ENCODE peak calls at places on chromosomes 2 and 18, in nine cellular contexts. U, H, G, L, K, D, A, Y and Q are unnamed samples.

GRCh38 chr2:84314901-84315330 is 144.2 kb downstream of the SUCLG1 start:
- DNase-seq in K (peak), H (peak), L (peak), Y (peak), D (no peak), U (peak), A (peak), G (peak), Q (peak)

GRCh38 chr2:66561645-66562336 is 126.9 kb downstream of the MEIS1 start:
- DNase-seq in G (no peak), A (peak), L (no peak), D (no peak), U (no peak), Y (no peak), K (no peak), H (no peak), Q (no peak)

GRCh38 chr2:26652361-26653041 is 11.3 kb upstream of the CIB4 start:
- DNase-seq in U (no peak), H (no peak), G (no peak), A (no peak), L (peak), D (peak), K (no peak), Y (no peak), Q (no peak)

GRCh38 chr2:72841462-72842125 is 15.8 kb upstream of the EXOC6B start:
- DNase-seq in U (no peak), Y (no peak), L (no peak), D (no peak), K (no peak), A (no peak), H (no peak), G (no peak), Q (no peak)

GRCh38 chr2:45055261-45055660 is 46.0 kb upstream of the SIX2 start:
- DNase-seq in L (no peak), H (no peak), K (no peak), G (no peak), Y (no peak), A (no peak), D (no peak), U (no peak), Q (no peak)

GRCh38 chr2:146997945-146998344 is 846.9 kb upstream of the ACVR2A start:
- DNase-seq in L (no peak), D (no peak), H (no peak), G (no peak), Y (no peak), K (no peak), A (no peak), U (no peak), Q (no peak)

GRCh38 chr2:237588044-237588696 is 2.4 kb downstream of the RAB17 start:
- DNase-seq in U (no peak), D (no peak), Y (peak), A (no peak), G (no peak), L (no peak), H (no peak), K (no peak), Q (no peak)

GRCh38 chr18:8706981-8707940 is 1.9 kb downstream of the MTCL1 start:
- DNase-seq in G (peak), H (no peak), K (peak), U (no peak), D (peak), A (peak), Y (peak), L (peak), Q (no peak)

GRCh38 chr18:3002766-3003165 is 10.2 kb downstream of the LPIN2 start:
- DNase-seq in A (no peak), K (no peak), H (no peak), Y (no peak), U (no peak), L (no peak), G (no peak), D (no peak), Q (no peak)

GRCh38 chr2:53513167-53513666 is 254.4 kb upstream of the CHAC2 start:
- DNase-seq in K (no peak), L (no peak), A (no peak), G (no peak), U (no peak), H (no peak), D (no peak), Y (no peak), Q (no peak)

GRCh38 chr2:17878222-17879136 is at the start of gene KCNS3:
- DNase-seq in D (no peak), K (peak), G (peak), A (peak), Y (peak), U (peak), H (no peak), L (peak), Q (no peak)

GRCh38 chr2:183718246-183718645 is 594.0 kb downstream of the NUP35 start:
- DNase-seq in D (no peak), U (no peak), K (no peak), H (no peak), A (no peak), G (no peak), L (no peak), Y (no peak), Q (no peak)

GRCh38 chr2:26653207-26654060 is 12.3 kb upstream of the CIB4 start:
- DNase-seq in H (no peak), K (no peak), D (no peak), L (no peak), G (no peak), Y (no peak), A (no peak), U (no peak), Q (no peak)

GRCh38 chr2:230234845-230235244 is 9.3 kb downstream of the SP140 start:
- DNase-seq in G (no peak), U (no peak), D (no peak), L (peak), Y (no peak), H (peak), A (no peak), K (peak), Q (no peak)

GRCh38 chr2:226725096-226725495 is 74.5 kb downstream of the IRS1 start:
- DNase-seq in D (no peak), K (no peak), H (no peak), L (peak), A (no peak), G (no peak), Y (no peak), U (no peak), Q (no peak)

GRCh38 chr18:24071029-24071428 is 56.5 kb downstream of the TTC39C start:
- DNase-seq in A (no peak), U (no peak), L (no peak), G (no peak), H (no peak), D (no peak), K (no peak), Y (no peak), Q (no peak)

GRCh38 chr18:27449104-27449503 is 264.0 kb upstream of the CHST9 start:
- DNase-seq in K (no peak), A (no peak), U (no peak), G (no peak), L (no peak), H (no peak), Y (no peak), D (no peak), Q (no peak)

GRCh38 chr2:110876167-110876999 is 144.0 kb downstream of the ACOXL start:
- DNase-seq in Y (no peak), A (peak), G (no peak), L (no peak), K (no peak), U (no peak), H (no peak), D (no peak), Q (no peak)

DNA sequence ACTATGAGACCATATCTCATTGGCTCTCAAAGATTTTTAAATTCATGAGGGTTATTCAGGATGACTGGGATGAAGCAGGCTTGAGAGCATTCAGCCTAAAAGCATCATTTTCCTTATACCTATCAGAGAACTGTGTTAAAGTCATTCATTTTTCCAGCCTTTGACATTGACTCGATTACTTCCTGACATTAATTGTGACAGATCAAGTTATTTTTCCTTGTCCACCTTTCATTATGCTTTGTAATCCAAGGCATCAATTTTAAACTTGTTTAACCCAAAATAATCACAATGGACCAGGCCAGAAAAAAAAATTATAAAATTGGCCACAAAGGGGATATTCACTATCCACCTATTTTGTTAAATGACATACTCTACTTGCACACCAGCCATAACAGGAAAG is 1606.8 kb upstream of the PIK3C3 start:
- DNase-seq in U (no peak), Y (no peak), K (no peak), H (no peak), D (no peak), A (no peak), G (no peak), L (no peak), Q (no peak)
- H3K4me3 ChIP-seq in U (no peak), Y (no peak), K (no peak), H (no peak), D (no peak), A (no peak), G (no peak), L (no peak), Q (no peak)

GRCh38 chr2:144519934-144520717 is at the start of gene ZEB2:
- DNase-seq in K (peak), H (no peak), A (peak), L (peak), Y (peak), D (peak), G (peak), U (peak), Q (peak)
- H3K4me3 ChIP-seq in K (peak), H (peak), A (peak), L (peak), Y (peak), D (peak), G (peak), U (peak), Q (peak)

GRCh38 chr2:190759749-190760213 is 110.9 kb downstream of the NAB1 start:
- DNase-seq in G (no peak), L (peak), K (peak), Y (no peak), A (no peak), D (no peak), U (no peak), H (peak), Q (peak)
- H3K4me3 ChIP-seq in G (no peak), L (no peak), K (no peak), Y (no peak), A (no peak), D (no peak), U (no peak), H (no peak), Q (no peak)

DNA sequence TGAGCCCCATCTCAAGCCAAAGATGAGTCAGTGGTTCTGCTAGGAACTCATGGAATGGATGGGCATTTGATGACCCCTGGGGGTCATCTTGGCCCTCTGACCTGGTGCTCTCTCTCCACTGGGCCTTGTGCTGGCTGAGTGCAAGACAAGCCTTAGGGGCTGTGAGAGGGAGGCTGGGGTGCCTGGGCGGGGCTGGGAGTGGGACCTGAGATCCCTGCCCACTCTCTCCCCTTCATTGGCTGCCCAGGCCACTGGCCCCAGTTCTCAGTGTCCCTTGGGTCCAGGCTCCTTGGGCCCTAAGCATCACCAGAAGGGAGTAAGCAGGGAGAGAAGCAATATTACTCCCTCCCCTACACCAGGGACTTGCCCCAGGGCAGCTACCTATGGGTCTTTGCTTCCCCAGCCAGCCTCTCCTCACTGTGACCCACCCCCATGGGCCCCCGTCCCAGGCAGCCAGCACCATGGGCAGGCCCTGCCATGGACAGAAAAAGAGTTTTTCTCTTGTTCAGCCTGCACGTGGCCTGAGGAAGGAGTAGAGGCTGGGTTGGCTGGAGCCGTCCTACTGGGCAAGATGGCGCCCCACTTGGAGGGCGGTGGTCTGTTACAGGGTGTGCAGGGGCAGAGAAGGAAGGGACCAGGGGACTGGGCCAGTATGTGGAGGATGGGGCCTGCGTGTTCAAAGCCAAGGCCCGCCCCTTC is 33.6 kb downstream of the ATOH8 start:
- DNase-seq in H (no peak), D (no peak), A (no peak), U (no peak), K (no peak), G (no peak), L (no peak), Y (no peak), Q (no peak)
- H3K4me3 ChIP-seq in H (no peak), D (no peak), A (no peak), U (no peak), K (no peak), G (no peak), L (no peak), Y (no peak), Q (no peak)

GRCh38 chr2:71614976-71615768 is 161.8 kb downstream of the DYSF start:
- DNase-seq in L (peak), H (no peak), D (peak), G (no peak), A (no peak), Y (peak), U (no peak), K (peak), Q (peak)
- H3K4me3 ChIP-seq in L (no peak), H (no peak), D (no peak), G (no peak), A (no peak), Y (no peak), U (no peak), K (no peak), Q (no peak)

DNA sequence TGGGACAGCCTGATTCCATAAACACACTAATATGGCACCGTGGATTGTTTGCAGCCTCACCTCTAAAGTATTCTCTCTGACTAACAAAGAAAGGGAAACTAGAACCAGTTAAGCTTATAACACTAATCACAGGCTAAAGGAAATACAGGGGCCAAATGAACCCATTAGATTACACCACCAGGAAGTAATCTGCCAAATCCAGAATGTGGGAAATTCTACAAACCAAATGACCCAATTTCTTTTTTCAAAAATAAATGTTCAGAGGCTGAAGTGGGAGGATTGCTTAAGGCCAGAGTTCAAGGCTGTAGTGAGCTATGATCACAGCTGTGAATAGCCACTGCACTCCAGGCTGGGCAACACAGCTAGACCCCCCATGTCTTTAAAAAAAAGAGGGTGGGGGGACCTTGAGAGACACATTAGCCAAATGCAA is 1.5 kb upstream of the MPPE1 start:
- DNase-seq in U (no peak), L (peak), G (no peak), K (peak), A (no peak), Y (no peak), D (no peak), H (no peak), Q (no peak)
- H3K4me3 ChIP-seq in U (peak), L (peak), G (peak), K (no peak), A (no peak), Y (no peak), D (no peak), H (no peak), Q (no peak)

GRCh38 chr18:12076424-12077140 is 17.1 kb upstream of the ANKRD62 start:
- DNase-seq in U (no peak), A (peak), K (no peak), Y (peak), D (no peak), G (no peak), H (no peak), L (peak), Q (no peak)
- H3K4me3 ChIP-seq in U (peak), A (no peak), K (peak), Y (peak), D (peak), G (no peak), H (peak), L (peak), Q (peak)

GRCh38 chr2:208627110-208627884 is 220.7 kb downstream of the PTH2R start:
- DNase-seq in Y (no peak), G (no peak), K (no peak), D (no peak), L (no peak), A (no peak), H (no peak), U (no peak), Q (no peak)
- H3K4me3 ChIP-seq in Y (no peak), G (no peak), K (no peak), D (no peak), L (no peak), A (no peak), H (no peak), U (no peak), Q (no peak)

DNA sequence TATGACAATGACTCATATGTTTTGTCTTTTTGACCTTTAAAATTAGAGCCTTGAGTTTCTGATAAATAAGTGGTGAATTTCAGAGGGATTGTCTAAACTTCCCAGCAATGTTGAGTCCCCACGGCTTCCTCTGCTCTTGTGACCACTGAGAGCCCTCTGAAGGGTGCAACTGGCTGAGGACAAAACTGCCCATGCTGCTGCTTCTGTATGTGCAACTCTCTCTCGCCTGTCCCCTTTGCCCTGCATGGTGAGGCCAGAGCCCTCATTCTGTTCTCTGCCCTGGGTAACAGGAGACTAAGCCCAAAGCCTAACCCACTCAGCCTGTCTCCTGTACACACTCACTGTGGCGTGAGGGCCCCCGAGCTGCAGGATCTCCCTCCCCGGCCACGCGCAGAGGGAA is 52.6 kb upstream of the SLC14A1 start:
- DNase-seq in Y (no peak), L (no peak), A (no peak), H (no peak), U (no peak), D (no peak), K (no peak), G (no peak), Q (no peak)
- H3K4me3 ChIP-seq in Y (no peak), L (no peak), A (no peak), H (no peak), U (no peak), D (no peak), K (no peak), G (no peak), Q (no peak)